ENCODE peak calls at places on chromosomes 12 and 14, in four cellular contexts. D is NCI-H345, C is mammary epithelial cell, W is NCI-H510A. N is an unnamed sample.

GRCh38 chr14:31988237-31988636 is 88.9 kb upstream of the ARHGAP5 start:
- DNase-seq in W (no peak), D (no peak), C (no peak), N (no peak)

GRCh38 chr14:101467181-101467926 is 93.9 kb upstream of the DIO3 start:
- DNase-seq in W (no peak), D (no peak), C (no peak), N (no peak)

GRCh38 chr12:21065845-21066244 is 65.1 kb upstream of the SLCO1B1 start:
- DNase-seq in D (peak; percentile 25), W (no peak), C (no peak), N (no peak)

GRCh38 chr14:64807588-64807987 is 72.1 kb downstream of the SPTB start:
- DNase-seq in C (no peak), D (no peak), W (peak; percentile 38), N (no peak)

GRCh38 chr12:104485651-104486341 is 29.0 kb downstream of the CHST11 start:
- DNase-seq in W (no peak), D (no peak), C (no peak), N (no peak)

GRCh38 chr14:52117433-52117832 is 48.6 kb upstream of the NID2 start:
- DNase-seq in W (no peak), D (no peak), C (no peak), N (peak; percentile 55)

GRCh38 chr14:74825008-74825407 is 50.9 kb downstream of the PROX2 start:
- DNase-seq in D (no peak), W (no peak), C (peak; percentile 24), N (no peak)

GRCh38 chr14:94746131-94746530 is 23.8 kb downstream of the GSC start:
- DNase-seq in C (no peak), D (no peak), W (no peak), N (no peak)

GRCh38 chr12:84889818-84890217 is 22.8 kb downstream of the SLC6A15 start:
- DNase-seq in C (no peak), W (no peak), D (no peak), N (no peak)

GRCh38 chr12:88866881-88867280 is 286.6 kb upstream of the KITLG start:
- DNase-seq in D (no peak), C (no peak), W (no peak), N (no peak)

GRCh38 chr12:9590441-9590840 is 17.3 kb downstream of the KLRB1 start:
- DNase-seq in D (no peak), W (no peak), C (no peak), N (no peak)

GRCh38 chr12:105946541-105946940 is 192.2 kb downstream of the NUAK1 start:
- DNase-seq in D (no peak), W (no peak), C (no peak), N (peak; percentile 46)

GRCh38 chr14:104151546-104152245 is 13.3 kb downstream of the KIF26A start:
- DNase-seq in C (no peak), W (no peak), D (no peak), N (no peak)

GRCh38 chr12:119171691-119172090 is 7.0 kb upstream of the HSPB8 start:
- DNase-seq in C (no peak), D (no peak), W (no peak), N (no peak)

GRCh38 chr12:49017764-49018281 is 753 bp downstream of the PRKAG1 start:
- DNase-seq in C (no peak), D (no peak), W (peak; percentile 8), N (no peak)

GRCh38 chr14:68458253-68458652 is 334.6 kb downstream of the ZFP36L1 start:
- DNase-seq in W (no peak), D (no peak), C (no peak), N (no peak)

GRCh38 chr12:32811686-32812392 is 56.1 kb upstream of the YARS2 start:
- DNase-seq in D (no peak), C (no peak), W (no peak), N (no peak)

GRCh38 chr12:101018540-101018939 is 191.5 kb downstream of the SLC5A8 start:
- DNase-seq in D (no peak), W (no peak), C (peak; percentile 85), N (no peak)

GRCh38 chr12:18320036-18320617 is 58.8 kb downstream of the PIK3C2G start:
- DNase-seq in D (peak; percentile 2), W (peak; percentile 15), C (peak; percentile 78), N (peak; percentile 32)

GRCh38 chr12:46153267-46153872 is 115.5 kb downstream of the SLC38A1 start:
- DNase-seq in D (no peak), W (no peak), C (no peak), N (no peak)

GRCh38 chr14:95701846-95702221 is 12.1 kb downstream of the TCL1A start:
- DNase-seq in C (no peak), W (no peak), D (no peak), N (peak; percentile 45)

GRCh38 chr14:61107148-61107641 is 126.2 kb downstream of the SLC38A6 start:
- DNase-seq in W (no peak), D (no peak), C (no peak), N (no peak)

GRCh38 chr12:100138048-100138907 is 4.4 kb downstream of the BLTP3B start:
- DNase-seq in D (no peak), W (no peak), C (peak; percentile 41), N (no peak)

GRCh38 chr12:107368586-107368985 is 275.2 kb upstream of the CRY1 start:
- DNase-seq in D (no peak), C (no peak), W (no peak), N (no peak)

GRCh38 chr14:72318648-72319047 is 386.4 kb downstream of the RGS6 start:
- DNase-seq in D (no peak), C (no peak), W (no peak), N (no peak)

GRCh38 chr12:24118675-24119074 is 169.2 kb upstream of the SOX5 start:
- DNase-seq in W (no peak), D (no peak), C (no peak), N (no peak)

GRCh38 chr12:53736602-53737493 is 9.6 kb upstream of the CALCOCO1 start:
- DNase-seq in W (no peak), C (no peak), D (no peak), N (no peak)

GRCh38 chr12:54025507-54026393 is 2.5 kb upstream of the HOXC6 start:
- DNase-seq in D (no peak), C (no peak), W (no peak), N (no peak)

GRCh38 chr12:2752676-2753371 is 41.9 kb upstream of the FKBP4 start:
- DNase-seq in C (peak; percentile 55), D (no peak), W (no peak), N (peak; percentile 95)

N was measured in ELF-1.